ENCODE peak calls at places on chromosomes 1 and 21, in eight cellular contexts. R, F, D, X, G, N, I and O are unnamed samples.

GRCh38 chr1:11576109-11576875 is 77.9 kb downstream of the FBXO2 start:
- DNase-seq in R (no peak), F (no peak), D (no peak), X (no peak), G (no peak), N (no peak), I (no peak), O (no peak)

GRCh38 chr1:10196991-10197390 is 13.4 kb upstream of the KIF1B start:
- DNase-seq in R (no peak), F (no peak), D (no peak), X (no peak), G (no peak), N (no peak), I (no peak), O (no peak)

GRCh38 chr1:12028957-12029511 is 9.7 kb downstream of the MIIP start:
- DNase-seq in R (no peak), F (no peak), D (no peak), X (no peak), G (no peak), N (no peak), I (no peak), O (no peak)

GRCh38 chr1:22331618-22332017 is 120.0 kb upstream of the ZBTB40 start:
- DNase-seq in R (no peak), F (no peak), D (no peak), X (no peak), G (no peak), N (no peak), I (no peak), O (peak)

GRCh38 chr21:25080161-25080560 is 527.1 kb downstream of the MRPL39 start:
- DNase-seq in R (no peak), F (peak), D (no peak), X (no peak), G (no peak), N (no peak), I (no peak), O (no peak)

GRCh38 chr1:85330711-85331290 is 54.4 kb upstream of the BCL10 start:
- DNase-seq in R (no peak), F (peak), D (peak), X (no peak), G (peak), N (no peak), I (no peak), O (peak)

GRCh38 chr1:67134692-67135091 is at the start of gene C1orf141:
- DNase-seq in R (peak), F (no peak), D (no peak), X (no peak), G (no peak), N (peak), I (no peak), O (no peak)

GRCh38 chr1:43789604-43790288 is 82.4 kb downstream of the ST3GAL3 start:
- DNase-seq in R (peak), F (no peak), D (no peak), X (no peak), G (no peak), N (no peak), I (no peak), O (no peak)

GRCh38 chr1:94989398-94989797 is 62.5 kb upstream of the CNN3 start:
- DNase-seq in R (no peak), F (no peak), D (no peak), X (no peak), G (peak), N (no peak), I (no peak), O (no peak)

GRCh38 chr1:113073457-113073950 is 506 bp downstream of the LRIG2 start:
- DNase-seq in R (no peak), F (peak), D (no peak), X (no peak), G (peak), N (peak), I (no peak), O (peak)

GRCh38 chr21:45998276-45998701 is 16.7 kb downstream of the COL6A1 start:
- DNase-seq in R (no peak), F (no peak), D (peak), X (no peak), G (no peak), N (peak), I (no peak), O (no peak)

GRCh38 chr1:212683357-212683722 is 16.3 kb downstream of the BATF3 start:
- DNase-seq in R (peak), F (no peak), D (no peak), X (no peak), G (no peak), N (no peak), I (peak), O (no peak)

GRCh38 chr1:73637275-73637674 is 560.7 kb downstream of the LRRIQ3 start:
- DNase-seq in R (no peak), F (no peak), D (no peak), X (no peak), G (no peak), N (no peak), I (no peak), O (no peak)

GRCh38 chr1:164855930-164856329 is 296.9 kb downstream of the PBX1 start:
- DNase-seq in R (no peak), F (no peak), D (no peak), X (no peak), G (no peak), N (peak), I (no peak), O (no peak)

GRCh38 chr1:217535601-217536377 is 95.1 kb downstream of the GPATCH2 start:
- DNase-seq in R (no peak), F (no peak), D (no peak), X (no peak), G (no peak), N (no peak), I (no peak), O (no peak)

GRCh38 chr1:32972814-32973428 is 8.3 kb upstream of the RNF19B start:
- DNase-seq in R (no peak), F (peak), D (peak), X (peak), G (peak), N (peak), I (no peak), O (peak)

GRCh38 chr1:36576677-36577076 is 94.0 kb upstream of the CSF3R start:
- DNase-seq in R (no peak), F (no peak), D (no peak), X (no peak), G (no peak), N (no peak), I (no peak), O (no peak)